ENCODE peak calls at places on chromosome 22, in eight cellular contexts. V is EH, F is Panc1, R is amniotic stem cell, I is cardiac fibroblast, G is RPMI7951, O is activated T-helper 1 cell treated with Interleukin-2 at 50 U/mL for 16 hours, B is iris pigment epithelial cell. Y is an unnamed sample.

GRCh38 chr22:38419121-38419863 is 35.7 kb downstream of the KCNJ4 start:
- DNase-seq in V (no peak), F (no peak), R (no peak), I (no peak), G (no peak), O (no peak), B (no peak), Y (no peak)

GRCh38 chr22:50243704-50244419 is 961 bp downstream of the TUBGCP6 start:
- DNase-seq in V (no peak), F (no peak), R (no peak), I (no peak), G (no peak), O (no peak), B (peak; percentile 21), Y (no peak)

GRCh38 chr22:45998638-45999378 is 21.8 kb upstream of the WNT7B start:
- DNase-seq in V (no peak), F (no peak), R (no peak), I (no peak), G (no peak), O (no peak), B (no peak), Y (no peak)

GRCh38 chr22:41799486-41800347 is 762 bp upstream of the CCDC134 start:
- DNase-seq in V (peak; percentile 32), F (no peak), R (no peak), I (peak; percentile 24), G (peak; percentile 17), O (no peak), B (peak; percentile 10), Y (no peak)

GRCh38 chr22:24117942-24118341 is 63.3 kb upstream of the SUSD2 start:
- DNase-seq in V (no peak), F (no peak), R (no peak), I (no peak), G (no peak), O (no peak), B (no peak), Y (no peak)

GRCh38 chr22:24805790-24806662 is at the start of gene SGSM1:
- DNase-seq in V (peak; percentile 48), F (no peak), R (no peak), I (peak; percentile 56), G (peak; percentile 58), O (peak; percentile 70), B (peak; percentile 61), Y (peak; percentile 4)

GRCh38 chr22:44307509-44308169 is 5.1 kb downstream of the SHISAL1 start:
- DNase-seq in V (no peak), F (no peak), R (no peak), I (no peak), G (no peak), O (no peak), B (no peak), Y (no peak)

GRCh38 chr22:39493759-39494158 is 8.3 kb upstream of the MIEF1 start:
- DNase-seq in V (peak; percentile 95), F (no peak), R (peak; percentile 23), I (peak; percentile 65), G (peak; percentile 72), O (no peak), B (peak; percentile 45), Y (peak; percentile 71)

GRCh38 chr22:25845985-25846745 is 104.2 kb downstream of the MYO18B start:
- DNase-seq in V (no peak), F (no peak), R (no peak), I (no peak), G (peak; percentile 93), O (no peak), B (no peak), Y (no peak)

GRCh38 chr22:33908201-33909074 is 11.8 kb downstream of the LARGE1 start:
- DNase-seq in V (no peak), F (no peak), R (no peak), I (no peak), G (no peak), O (no peak), B (no peak), Y (no peak)